ENCODE peak calls at places on chromosome 21, in ten cellular contexts. W, T, J, U, D, Y, S, G, H and O are unnamed samples.

GRCh38 chr21:45253180-45253579 is 34.5 kb downstream of the POFUT2 start:
- DNase-seq in W (no peak), T (peak), J (no peak), U (no peak), D (no peak), Y (peak), S (no peak), G (no peak), H (no peak), O (no peak)

GRCh38 chr21:25139390-25139789 is 467.9 kb downstream of the MRPL39 start:
- DNase-seq in W (no peak), T (no peak), J (no peak), U (no peak), D (no peak), Y (no peak), S (no peak), G (no peak), H (no peak), O (no peak)

GRCh38 chr21:44370027-44370735 is 16.8 kb downstream of the TRPM2 start:
- DNase-seq in W (no peak), T (peak), J (peak), U (no peak), D (no peak), Y (peak), S (peak), G (no peak), H (no peak), O (no peak)

GRCh38 chr21:18832950-18833349 is 429.4 kb upstream of the TMPRSS15 start:
- DNase-seq in W (no peak), T (no peak), J (peak), U (no peak), D (no peak), Y (no peak), S (no peak), G (no peak), H (no peak), O (no peak)

GRCh38 chr21:27290020-27290419 is 323.1 kb upstream of the ADAMTS5 start:
- DNase-seq in W (no peak), T (no peak), J (no peak), U (no peak), D (no peak), Y (no peak), S (no peak), G (no peak), H (no peak), O (no peak)

GRCh38 chr21:20737227-20737626 is 261.0 kb upstream of the NCAM2 start:
- DNase-seq in W (no peak), T (no peak), J (no peak), U (no peak), D (no peak), Y (no peak), S (no peak), G (no peak), H (no peak), O (no peak)

GRCh38 chr21:26130249-26130896 is 40.2 kb downstream of the APP start:
- DNase-seq in W (no peak), T (no peak), J (peak), U (no peak), D (no peak), Y (peak), S (no peak), G (no peak), H (no peak), O (no peak)

GRCh38 chr21:44567481-44568171 is 5.9 kb upstream of the KRTAP10-4 start:
- DNase-seq in W (no peak), T (no peak), J (no peak), U (no peak), D (no peak), Y (no peak), S (no peak), G (no peak), H (no peak), O (no peak)

GRCh38 chr21:29624776-29625175 is 315.0 kb downstream of the GRIK1 start:
- DNase-seq in W (no peak), T (no peak), J (no peak), U (no peak), D (no peak), Y (no peak), S (no peak), G (no peak), H (no peak), O (no peak)

GRCh38 chr21:27674037-27674436 is 707.1 kb upstream of the ADAMTS5 start:
- DNase-seq in W (no peak), T (no peak), J (peak), U (no peak), D (no peak), Y (peak), S (no peak), G (no peak), H (no peak), O (no peak)

GRCh38 chr21:34344584-34344983 is 19.2 kb upstream of the KCNE2 start:
- DNase-seq in W (no peak), T (peak), J (no peak), U (no peak), D (no peak), Y (peak), S (no peak), G (no peak), H (no peak), O (no peak)

GRCh38 chr21:44513389-44514217 is 26.4 kb downstream of the KRTAP10-1 start:
- DNase-seq in W (no peak), T (no peak), J (no peak), U (no peak), D (no peak), Y (no peak), S (no peak), G (no peak), H (no peak), O (no peak)

GRCh38 chr21:45064091-45064490 is 10.3 kb upstream of the ADARB1 start:
- DNase-seq in W (no peak), T (no peak), J (no peak), U (no peak), D (no peak), Y (no peak), S (peak), G (no peak), H (no peak), O (no peak)

GRCh38 chr21:34807146-34807880 is 138.5 kb downstream of the CLIC6 start:
- DNase-seq in W (no peak), T (no peak), J (peak), U (no peak), D (peak), Y (peak), S (no peak), G (peak), H (peak), O (no peak)

GRCh38 chr21:32726742-32727477 is 903 bp downstream of the SYNJ1 start:
- DNase-seq in W (no peak), T (no peak), J (peak), U (no peak), D (peak), Y (peak), S (no peak), G (no peak), H (no peak), O (peak)